ENCODE peak calls at places on chromosomes 11 and 22, in ten cellular contexts. G, J, L, R, T, D, B, K, N and V are unnamed samples.

GRCh38 chr22:43262990-43263644 is 76.2 kb upstream of the TTLL12 start:
- DNase-seq in J (no peak), K (no peak), T (no peak), L (peak), G (no peak), B (no peak), D (no peak), R (no peak), N (peak), V (no peak)

GRCh38 chr11:70460959-70461358 is 62.6 kb downstream of the CTTN start:
- DNase-seq in T (no peak), K (no peak), G (no peak), N (no peak), D (no peak), R (no peak), J (no peak), L (no peak), B (no peak), V (no peak)

GRCh38 chr11:87535513-87535912 is 497.8 kb downstream of the TMEM135 start:
- DNase-seq in J (no peak), L (no peak), T (no peak), G (no peak), D (no peak), B (no peak), R (no peak), K (no peak), N (no peak), V (no peak)

GRCh38 chr22:36368359-36368983 is 19.3 kb downstream of the MYH9 start:
- DNase-seq in L (no peak), N (no peak), K (no peak), R (no peak), B (no peak), D (peak), T (no peak), J (no peak), G (peak), V (no peak)

GRCh38 chr22:48179571-48180546 is 1417.4 kb downstream of the TBC1D22A start:
- DNase-seq in D (no peak), G (no peak), J (no peak), T (no peak), B (no peak), K (no peak), N (no peak), L (no peak), R (no peak), V (no peak)

GRCh38 chr22:45583504-45583903 is 80.8 kb downstream of the FBLN1 start:
- DNase-seq in R (no peak), G (no peak), L (no peak), N (no peak), B (no peak), K (no peak), D (no peak), T (no peak), J (no peak), V (no peak)

GRCh38 chr11:117690484-117691205 is 106.4 kb downstream of the DSCAML1 start:
- DNase-seq in N (no peak), G (no peak), J (no peak), L (peak), D (no peak), T (no peak), K (no peak), B (no peak), R (no peak), V (no peak)

GRCh38 chr11:66981976-66982578 is 7.0 kb downstream of the C11orf86 start:
- DNase-seq in T (peak), R (no peak), J (no peak), G (peak), N (no peak), L (no peak), D (peak), K (peak), B (peak), V (peak)

GRCh38 chr22:36790648-36791047 is 14.7 kb upstream of the IFT27 start:
- DNase-seq in J (no peak), L (peak), T (no peak), B (no peak), D (no peak), R (no peak), N (peak), G (no peak), K (no peak), V (no peak)

GRCh38 chr22:36471341-36471821 is 10.1 kb downstream of the TXN2 start:
- DNase-seq in T (no peak), B (no peak), G (no peak), L (no peak), D (peak), N (no peak), J (no peak), R (no peak), K (no peak), V (no peak)

GRCh38 chr11:100068116-100068515 is 619.0 kb upstream of the ARHGAP42 start:
- DNase-seq in L (no peak), D (no peak), N (no peak), B (no peak), R (no peak), G (no peak), J (no peak), K (no peak), T (no peak), V (no peak)

GRCh38 chr11:119897576-119897975 is 168.6 kb upstream of the NECTIN1 start:
- DNase-seq in G (no peak), N (no peak), D (no peak), K (no peak), R (no peak), L (no peak), B (no peak), T (no peak), J (no peak), V (no peak)

GRCh38 chr11:123209591-123209990 is 14.5 kb upstream of the CLMP start:
- DNase-seq in G (no peak), L (peak), N (no peak), J (no peak), T (no peak), B (no peak), R (no peak), K (no peak), D (no peak), V (no peak)

GRCh38 chr11:117319214-117319840 is 3.3 kb upstream of the BACE1 start:
- DNase-seq in B (no peak), T (no peak), D (peak), R (no peak), N (no peak), J (no peak), G (peak), K (no peak), L (no peak), V (no peak)

GRCh38 chr22:46072981-46073682 is 77.2 kb upstream of the PPARA start:
- DNase-seq in L (no peak), K (no peak), N (no peak), T (no peak), B (peak), R (no peak), G (no peak), D (no peak), J (no peak), V (no peak)

GRCh38 chr22:46043816-46044717 is 67.1 kb upstream of the WNT7B start:
- DNase-seq in L (no peak), N (no peak), J (no peak), D (no peak), K (no peak), R (no peak), B (peak), G (no peak), T (no peak), V (peak)